ENCODE peak calls at places on chromosomes 2 and 18, in seven cellular contexts. One of them, this sample, is unnamed.

GRCh38 chr2:38376346-38376682 is 759 bp downstream of the ATL2 start:
- DNase-seq in cardiac fibroblast: peak; percentile 72
- DNase-seq in lower lobe of right lung: no peak
- DNase-seq in gastrocnemius medialis: no peak
- DNase-seq in tibial nerve: peak; percentile 56
- DNase-seq in hepatocyte: peak; percentile 78
- DNase-seq in coronary artery: no peak
- DNase-seq in this sample: no peak

GRCh38 chr18:27447530-27447929 is 262.4 kb upstream of the CHST9 start:
- DNase-seq in tibial nerve: no peak
- DNase-seq in hepatocyte: no peak
- DNase-seq in gastrocnemius medialis: no peak
- DNase-seq in coronary artery: no peak
- DNase-seq in lower lobe of right lung: no peak
- DNase-seq in cardiac fibroblast: no peak
- DNase-seq in this sample: no peak

GRCh38 chr2:69164379-69164778 is 151.4 kb downstream of the ANTXR1 start:
- DNase-seq in hepatocyte: peak; percentile 42
- DNase-seq in gastrocnemius medialis: no peak
- DNase-seq in tibial nerve: no peak
- DNase-seq in lower lobe of right lung: no peak
- DNase-seq in cardiac fibroblast: peak; percentile 82
- DNase-seq in coronary artery: no peak
- DNase-seq in this sample: no peak

GRCh38 chr2:143475131-143475784 is 346.0 kb downstream of the ARHGAP15 start:
- DNase-seq in cardiac fibroblast: peak; percentile 29
- DNase-seq in tibial nerve: no peak
- DNase-seq in coronary artery: no peak
- DNase-seq in lower lobe of right lung: peak; percentile 39
- DNase-seq in hepatocyte: no peak
- DNase-seq in gastrocnemius medialis: no peak
- DNase-seq in this sample: no peak

GRCh38 chr2:102619414-102620319 is at the start of gene SLC9A2:
- DNase-seq in cardiac fibroblast: peak; percentile 5
- DNase-seq in tibial nerve: no peak
- DNase-seq in hepatocyte: peak; percentile 72
- DNase-seq in lower lobe of right lung: peak; percentile 55
- DNase-seq in gastrocnemius medialis: peak; percentile 13
- DNase-seq in coronary artery: no peak
- DNase-seq in this sample: no peak

GRCh38 chr2:232854082-232854481 is 16.0 kb upstream of the SNORC start:
- DNase-seq in hepatocyte: peak; percentile 42
- DNase-seq in gastrocnemius medialis: no peak
- DNase-seq in lower lobe of right lung: peak; percentile 70
- DNase-seq in coronary artery: no peak
- DNase-seq in cardiac fibroblast: peak; percentile 88
- DNase-seq in tibial nerve: no peak
- DNase-seq in this sample: no peak

GRCh38 chr2:234258562-234259141 is 208.2 kb downstream of the SPP2 start:
- DNase-seq in coronary artery: no peak
- DNase-seq in tibial nerve: no peak
- DNase-seq in lower lobe of right lung: no peak
- DNase-seq in cardiac fibroblast: no peak
- DNase-seq in hepatocyte: no peak
- DNase-seq in gastrocnemius medialis: no peak
- DNase-seq in this sample: no peak

GRCh38 chr2:55482186-55482945 is 37.2 kb upstream of the CFAP36 start:
- DNase-seq in tibial nerve: no peak
- DNase-seq in lower lobe of right lung: no peak
- DNase-seq in cardiac fibroblast: peak; percentile 71
- DNase-seq in coronary artery: no peak
- DNase-seq in hepatocyte: peak; percentile 17
- DNase-seq in gastrocnemius medialis: no peak
- DNase-seq in this sample: no peak

GRCh38 chr18:72738136-72738535 is 129.7 kb downstream of the NETO1 start:
- DNase-seq in coronary artery: no peak
- DNase-seq in hepatocyte: no peak
- DNase-seq in gastrocnemius medialis: no peak
- DNase-seq in lower lobe of right lung: no peak
- DNase-seq in cardiac fibroblast: no peak
- DNase-seq in tibial nerve: no peak
- DNase-seq in this sample: no peak

DNA sequence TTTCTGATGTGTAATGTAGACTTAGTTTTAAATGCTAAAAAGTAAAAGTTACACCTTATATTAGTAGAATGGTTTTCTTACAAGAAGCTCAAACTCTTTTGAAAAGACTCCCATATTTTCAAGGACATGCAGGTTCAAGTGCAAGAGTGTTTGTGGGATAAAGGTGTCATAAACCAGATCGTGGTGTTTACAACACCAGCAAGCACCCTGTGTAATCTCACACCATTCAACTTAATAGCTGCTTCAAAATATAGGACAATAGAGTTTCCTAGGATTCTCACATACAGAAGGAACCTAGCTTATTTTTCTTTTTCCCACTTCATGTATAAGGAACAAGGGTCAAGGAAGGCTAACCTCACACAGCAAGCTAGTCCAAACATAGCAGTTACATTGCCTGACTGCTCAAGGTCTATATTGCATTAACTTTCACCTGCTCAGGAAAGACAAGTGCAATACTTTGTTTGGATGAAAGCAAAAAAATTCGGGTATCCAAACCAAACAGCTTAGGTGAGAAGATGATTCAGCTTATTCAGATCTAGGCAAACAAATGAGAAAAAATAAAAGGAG is 172.3 kb downstream of the IKZF2 start:
- DNase-seq in cardiac fibroblast: no peak
- DNase-seq in gastrocnemius medialis: no peak
- DNase-seq in coronary artery: no peak
- DNase-seq in hepatocyte: no peak
- DNase-seq in lower lobe of right lung: no peak
- DNase-seq in tibial nerve: no peak
- DNase-seq in this sample: no peak
- H3K4me3 ChIP-seq in cardiac fibroblast: no peak overlapping the region
- H3K4me3 ChIP-seq in gastrocnemius medialis: no peak overlapping the region
- H3K4me3 ChIP-seq in coronary artery: no peak overlapping the region
- H3K4me3 ChIP-seq in hepatocyte: no peak overlapping the region
- H3K4me3 ChIP-seq in lower lobe of right lung: no peak overlapping the region
- H3K4me3 ChIP-seq in tibial nerve: no peak overlapping the region
- H3K4me3 ChIP-seq in this sample: no peak overlapping the region

GRCh38 chr2:222771832-222772231 is 89.0 kb upstream of the ACSL3 start:
- DNase-seq in hepatocyte: no peak
- DNase-seq in cardiac fibroblast: no peak
- DNase-seq in lower lobe of right lung: no peak
- DNase-seq in tibial nerve: no peak
- DNase-seq in gastrocnemius medialis: no peak
- DNase-seq in coronary artery: no peak
- DNase-seq in this sample: no peak
- TF ChIP-seq CTCF in hepatocyte: no peak
- TF ChIP-seq CTCF in cardiac fibroblast: no peak
- TF ChIP-seq CTCF in lower lobe of right lung: no peak
- TF ChIP-seq CTCF in tibial nerve: no peak
- TF ChIP-seq CTCF in gastrocnemius medialis: no peak
- TF ChIP-seq CTCF in coronary artery: no peak
- TF ChIP-seq CTCF in this sample: no peak

GRCh38 chr2:27118525-27119329 is at the start of gene CGREF1:
- DNase-seq in coronary artery: no peak
- DNase-seq in tibial nerve: no peak
- DNase-seq in lower lobe of right lung: no peak
- DNase-seq in gastrocnemius medialis: no peak
- DNase-seq in cardiac fibroblast: peak; percentile 5
- DNase-seq in hepatocyte: peak; percentile 42
- DNase-seq in this sample: no peak
- H3K4me3 ChIP-seq in coronary artery: peak within 1 kb of the TSS; percentile 74
- H3K4me3 ChIP-seq in tibial nerve: peak within 1 kb of the TSS; percentile 54
- H3K4me3 ChIP-seq in lower lobe of right lung: peak within 1 kb of the TSS; percentile 40
- H3K4me3 ChIP-seq in gastrocnemius medialis: peak within 1 kb of the TSS; percentile 38
- H3K4me3 ChIP-seq in cardiac fibroblast: peak within 1 kb of the TSS; percentile 48
- H3K4me3 ChIP-seq in hepatocyte: peak within 1 kb of the TSS; percentile 23
- H3K4me3 ChIP-seq in this sample: peak within 1 kb of the TSS; percentile 71

GRCh38 chr2:59690849-59691248 is 862.6 kb downstream of the BCL11A start:
- DNase-seq in hepatocyte: no peak
- DNase-seq in coronary artery: no peak
- DNase-seq in tibial nerve: no peak
- DNase-seq in gastrocnemius medialis: no peak
- DNase-seq in lower lobe of right lung: no peak
- DNase-seq in cardiac fibroblast: no peak
- DNase-seq in this sample: no peak
- TF ChIP-seq CTCF in hepatocyte: no peak
- TF ChIP-seq CTCF in coronary artery: no peak
- TF ChIP-seq CTCF in tibial nerve: no peak
- TF ChIP-seq CTCF in gastrocnemius medialis: no peak
- TF ChIP-seq CTCF in lower lobe of right lung: no peak
- TF ChIP-seq CTCF in cardiac fibroblast: no peak
- TF ChIP-seq CTCF in this sample: no peak